ENCODE peak calls at places on chromosomes 13 and 19, in seven cellular contexts. One of them, this sample, is unnamed. For H3K9me3, the result is how much of the 10 kb centered on the place peaks cover.

GRCh38 chr19:45768644-45769053 is 403 bp downstream of the SIX5 start:
- DNase-seq in mammary epithelial cell: peak
- DNase-seq in cardiac muscle cell: peak
- DNase-seq in heart right ventricle: no peak
- DNase-seq in PC-3: no peak
- DNase-seq in left ventricle myocardium inferior: peak
- DNase-seq in Panc1: no peak
- DNase-seq in this sample: peak

GRCh38 chr13:101512650-101513049 is 60.2 kb downstream of the ITGBL1 start:
- DNase-seq in mammary epithelial cell: no peak
- DNase-seq in cardiac muscle cell: no peak
- DNase-seq in heart right ventricle: no peak
- DNase-seq in PC-3: peak
- DNase-seq in left ventricle myocardium inferior: no peak
- DNase-seq in Panc1: no peak
- DNase-seq in this sample: no peak

GRCh38 chr19:46107371-46107770 is 17.1 kb downstream of the IGFL3 start:
- DNase-seq in mammary epithelial cell: peak
- DNase-seq in cardiac muscle cell: no peak
- DNase-seq in heart right ventricle: no peak
- DNase-seq in PC-3: no peak
- DNase-seq in left ventricle myocardium inferior: no peak
- DNase-seq in Panc1: no peak
- DNase-seq in this sample: no peak

GRCh38 chr19:14559916-14560775 is 11.7 kb downstream of the NDUFB7 start:
- DNase-seq in mammary epithelial cell: no peak
- DNase-seq in cardiac muscle cell: no peak
- DNase-seq in heart right ventricle: peak
- DNase-seq in PC-3: no peak
- DNase-seq in left ventricle myocardium inferior: peak
- DNase-seq in Panc1: no peak
- DNase-seq in this sample: no peak

GRCh38 chr13:25037057-25037813 is 58.7 kb upstream of the PABPC3 start:
- DNase-seq in mammary epithelial cell: peak
- DNase-seq in cardiac muscle cell: peak
- DNase-seq in heart right ventricle: peak
- DNase-seq in PC-3: peak
- DNase-seq in left ventricle myocardium inferior: no peak
- DNase-seq in Panc1: peak
- DNase-seq in this sample: peak

GRCh38 chr19:17340302-17340870 is 3.0 kb downstream of the GTPBP3 start:
- DNase-seq in mammary epithelial cell: no peak
- DNase-seq in cardiac muscle cell: no peak
- DNase-seq in heart right ventricle: no peak
- DNase-seq in PC-3: peak
- DNase-seq in left ventricle myocardium inferior: no peak
- DNase-seq in Panc1: no peak
- DNase-seq in this sample: no peak

GRCh38 chr13:72062566-72062965 is 195.6 kb upstream of the DACH1 start:
- DNase-seq in mammary epithelial cell: peak
- DNase-seq in cardiac muscle cell: no peak
- DNase-seq in heart right ventricle: no peak
- DNase-seq in PC-3: peak
- DNase-seq in left ventricle myocardium inferior: peak
- DNase-seq in Panc1: no peak
- DNase-seq in this sample: no peak

GRCh38 chr19:29858000-29858596 is 46.3 kb downstream of the CCNE1 start:
- DNase-seq in mammary epithelial cell: no peak
- DNase-seq in cardiac muscle cell: peak
- DNase-seq in heart right ventricle: no peak
- DNase-seq in PC-3: peak
- DNase-seq in left ventricle myocardium inferior: no peak
- DNase-seq in Panc1: no peak
- DNase-seq in this sample: peak

GRCh38 chr13:30796833-30797601 is 61.7 kb downstream of the ALOX5AP start:
- DNase-seq in mammary epithelial cell: peak
- DNase-seq in cardiac muscle cell: no peak
- DNase-seq in heart right ventricle: no peak
- DNase-seq in PC-3: peak
- DNase-seq in left ventricle myocardium inferior: no peak
- DNase-seq in Panc1: no peak
- DNase-seq in this sample: no peak

GRCh38 chr13:62512194-62513141 is 1096.8 kb upstream of the PCDH20 start:
- DNase-seq in mammary epithelial cell: no peak
- DNase-seq in cardiac muscle cell: peak
- DNase-seq in heart right ventricle: no peak
- DNase-seq in PC-3: peak
- DNase-seq in left ventricle myocardium inferior: no peak
- DNase-seq in Panc1: peak
- DNase-seq in this sample: no peak

GRCh38 chr13:44230736-44231135 is 142.9 kb upstream of the SERP2 start:
- DNase-seq in mammary epithelial cell: no peak
- DNase-seq in cardiac muscle cell: no peak
- DNase-seq in heart right ventricle: no peak
- DNase-seq in PC-3: peak
- DNase-seq in left ventricle myocardium inferior: no peak
- DNase-seq in Panc1: no peak
- DNase-seq in this sample: no peak

GRCh38 chr19:40662925-40663711 is 27.3 kb downstream of the NUMBL start:
- DNase-seq in mammary epithelial cell: peak
- DNase-seq in cardiac muscle cell: peak
- DNase-seq in heart right ventricle: peak
- DNase-seq in PC-3: peak
- DNase-seq in left ventricle myocardium inferior: peak
- DNase-seq in Panc1: no peak
- DNase-seq in this sample: peak

GRCh38 chr19:48644355-48644754 is 1.6 kb downstream of the CA11 start:
- DNase-seq in mammary epithelial cell: no peak
- DNase-seq in cardiac muscle cell: no peak
- DNase-seq in heart right ventricle: no peak
- DNase-seq in PC-3: no peak
- DNase-seq in left ventricle myocardium inferior: no peak
- DNase-seq in Panc1: no peak
- DNase-seq in this sample: no peak

GRCh38 chr13:36887758-36888521 is 32.1 kb downstream of the SMAD9 start:
- DNase-seq in mammary epithelial cell: no peak
- DNase-seq in cardiac muscle cell: no peak
- DNase-seq in heart right ventricle: no peak
- DNase-seq in PC-3: no peak
- DNase-seq in left ventricle myocardium inferior: no peak
- DNase-seq in Panc1: no peak
- DNase-seq in this sample: no peak

GRCh38 chr19:17579523-17580244 is 24.2 kb downstream of the COLGALT1 start:
- DNase-seq in mammary epithelial cell: peak
- DNase-seq in cardiac muscle cell: peak
- DNase-seq in heart right ventricle: peak
- DNase-seq in PC-3: peak
- DNase-seq in left ventricle myocardium inferior: peak
- DNase-seq in Panc1: peak
- DNase-seq in this sample: no peak

GRCh38 chr13:111506621-111507020 is 186.2 kb downstream of the TEX29 start:
- DNase-seq in mammary epithelial cell: no peak
- DNase-seq in cardiac muscle cell: no peak
- DNase-seq in heart right ventricle: no peak
- DNase-seq in PC-3: no peak
- DNase-seq in left ventricle myocardium inferior: no peak
- DNase-seq in Panc1: no peak
- DNase-seq in this sample: no peak

GRCh38 chr13:99380402-99380801 is 73.2 kb upstream of the GPR183 start:
- DNase-seq in mammary epithelial cell: no peak
- DNase-seq in cardiac muscle cell: no peak
- DNase-seq in heart right ventricle: no peak
- DNase-seq in PC-3: no peak
- DNase-seq in left ventricle myocardium inferior: no peak
- DNase-seq in Panc1: no peak
- DNase-seq in this sample: no peak

GRCh38 chr13:34419025-34419424 is 523.0 kb upstream of the NBEA start:
- DNase-seq in mammary epithelial cell: no peak
- DNase-seq in cardiac muscle cell: no peak
- DNase-seq in heart right ventricle: no peak
- DNase-seq in PC-3: no peak
- DNase-seq in left ventricle myocardium inferior: no peak
- DNase-seq in Panc1: no peak
- DNase-seq in this sample: no peak

GRCh38 chr13:26784704-26785639 is 24.4 kb upstream of the GPR12 start:
- DNase-seq in mammary epithelial cell: no peak
- DNase-seq in cardiac muscle cell: no peak
- DNase-seq in heart right ventricle: no peak
- DNase-seq in PC-3: no peak
- DNase-seq in left ventricle myocardium inferior: no peak
- DNase-seq in Panc1: no peak
- DNase-seq in this sample: peak

GRCh38 chr13:26308836-26309235 is 54.9 kb downstream of the CDK8 start:
- DNase-seq in mammary epithelial cell: no peak
- DNase-seq in cardiac muscle cell: no peak
- DNase-seq in heart right ventricle: no peak
- DNase-seq in PC-3: no peak
- DNase-seq in left ventricle myocardium inferior: no peak
- DNase-seq in Panc1: no peak
- DNase-seq in this sample: no peak

GRCh38 chr13:107854880-107855279 is 360.5 kb downstream of the LIG4 start:
- DNase-seq in mammary epithelial cell: no peak
- DNase-seq in cardiac muscle cell: no peak
- DNase-seq in heart right ventricle: no peak
- DNase-seq in PC-3: no peak
- DNase-seq in left ventricle myocardium inferior: no peak
- DNase-seq in Panc1: no peak
- DNase-seq in this sample: no peak

GRCh38 chr13:97165527-97166425 is 56.4 kb upstream of the MBNL2 start:
- DNase-seq in mammary epithelial cell: no peak
- DNase-seq in cardiac muscle cell: no peak
- DNase-seq in heart right ventricle: no peak
- DNase-seq in PC-3: peak
- DNase-seq in left ventricle myocardium inferior: no peak
- DNase-seq in Panc1: no peak
- DNase-seq in this sample: no peak

GRCh38 chr19:1243768-1244692 is 2.5 kb downstream of the ATP5F1D start:
- DNase-seq in mammary epithelial cell: peak
- DNase-seq in cardiac muscle cell: peak
- DNase-seq in heart right ventricle: peak
- DNase-seq in PC-3: peak
- DNase-seq in left ventricle myocardium inferior: peak
- DNase-seq in Panc1: no peak
- DNase-seq in this sample: peak

GRCh38 chr13:85186646-85187045 is 612.6 kb downstream of the SLITRK6 start:
- DNase-seq in mammary epithelial cell: no peak
- DNase-seq in cardiac muscle cell: no peak
- DNase-seq in heart right ventricle: no peak
- DNase-seq in PC-3: no peak
- DNase-seq in left ventricle myocardium inferior: no peak
- DNase-seq in Panc1: no peak
- DNase-seq in this sample: no peak

GRCh38 chr13:79659161-79659560 is 178.2 kb downstream of the NDFIP2 start:
- DNase-seq in mammary epithelial cell: peak
- DNase-seq in cardiac muscle cell: peak
- DNase-seq in heart right ventricle: peak
- DNase-seq in PC-3: no peak
- DNase-seq in left ventricle myocardium inferior: peak
- DNase-seq in Panc1: no peak
- DNase-seq in this sample: no peak

GRCh38 chr13:80921556-80921955 is 580.6 kb upstream of the SPRY2 start:
- DNase-seq in mammary epithelial cell: no peak
- DNase-seq in cardiac muscle cell: no peak
- DNase-seq in heart right ventricle: no peak
- DNase-seq in PC-3: no peak
- DNase-seq in left ventricle myocardium inferior: no peak
- DNase-seq in Panc1: no peak
- DNase-seq in this sample: no peak

GRCh38 chr19:50325310-50326100 is 3.7 kb downstream of the KCNC3 start:
- DNase-seq in mammary epithelial cell: peak
- DNase-seq in cardiac muscle cell: peak
- DNase-seq in heart right ventricle: peak
- DNase-seq in PC-3: peak
- DNase-seq in left ventricle myocardium inferior: peak
- DNase-seq in Panc1: no peak
- DNase-seq in this sample: peak

DNA sequence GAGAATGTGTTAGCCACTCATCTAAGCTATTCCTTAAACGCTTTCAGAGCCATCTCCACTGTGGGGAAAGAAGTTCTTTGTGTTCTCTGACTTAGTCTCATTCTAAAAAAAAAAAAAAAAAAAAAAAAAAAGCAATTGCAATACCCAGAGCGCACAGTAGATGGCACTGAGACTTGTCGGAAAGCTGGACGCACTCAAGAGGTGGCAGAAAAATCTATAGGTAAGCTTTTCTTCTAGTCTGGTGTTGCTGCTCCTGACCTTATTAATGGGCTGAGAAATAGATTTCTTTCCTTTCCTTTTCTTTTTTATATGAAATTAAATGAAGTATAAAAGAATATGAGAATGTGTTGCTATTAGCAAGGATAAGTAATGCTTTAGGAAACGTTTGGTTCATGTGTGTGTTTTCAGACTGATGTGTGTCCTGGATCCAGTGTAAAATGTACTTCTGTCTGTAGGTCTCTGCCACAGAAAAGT is 4.7 kb upstream of the GJB2 start:
- DNase-seq in mammary epithelial cell: peak
- DNase-seq in cardiac muscle cell: peak
- DNase-seq in heart right ventricle: no peak
- DNase-seq in PC-3: peak
- DNase-seq in left ventricle myocardium inferior: no peak
- DNase-seq in Panc1: peak
- DNase-seq in this sample: no peak
- H3K9me3 ChIP-seq in mammary epithelial cell: under half
- H3K9me3 ChIP-seq in cardiac muscle cell: under half
- H3K9me3 ChIP-seq in heart right ventricle: under half
- H3K9me3 ChIP-seq in PC-3: under half
- H3K9me3 ChIP-seq in left ventricle myocardium inferior: under half
- H3K9me3 ChIP-seq in Panc1: under half
- H3K9me3 ChIP-seq in this sample: under half

GRCh38 chr19:57779220-57779845 is 9.9 kb downstream of the ZNF586 start:
- DNase-seq in mammary epithelial cell: no peak
- DNase-seq in cardiac muscle cell: no peak
- DNase-seq in heart right ventricle: no peak
- DNase-seq in PC-3: no peak
- DNase-seq in left ventricle myocardium inferior: no peak
- DNase-seq in Panc1: no peak
- DNase-seq in this sample: no peak
- H3K9me3 ChIP-seq in mammary epithelial cell: under half
- H3K9me3 ChIP-seq in cardiac muscle cell: under half
- H3K9me3 ChIP-seq in heart right ventricle: under half
- H3K9me3 ChIP-seq in PC-3: under half
- H3K9me3 ChIP-seq in left ventricle myocardium inferior: half or more
- H3K9me3 ChIP-seq in Panc1: half or more
- H3K9me3 ChIP-seq in this sample: half or more

GRCh38 chr19:28184997-28185396 is 1028.0 kb downstream of the UQCRFS1 start:
- DNase-seq in mammary epithelial cell: no peak
- DNase-seq in cardiac muscle cell: no peak
- DNase-seq in heart right ventricle: no peak
- DNase-seq in PC-3: no peak
- DNase-seq in left ventricle myocardium inferior: no peak
- DNase-seq in Panc1: no peak
- DNase-seq in this sample: no peak

GRCh38 chr19:28185646-28186045 is 1027.3 kb downstream of the UQCRFS1 start:
- DNase-seq in mammary epithelial cell: no peak
- DNase-seq in cardiac muscle cell: no peak
- DNase-seq in heart right ventricle: no peak
- DNase-seq in PC-3: no peak
- DNase-seq in left ventricle myocardium inferior: no peak
- DNase-seq in Panc1: no peak
- DNase-seq in this sample: no peak
- H3K9me3 ChIP-seq in mammary epithelial cell: under half
- H3K9me3 ChIP-seq in cardiac muscle cell: under half
- H3K9me3 ChIP-seq in heart right ventricle: under half
- H3K9me3 ChIP-seq in PC-3: under half
- H3K9me3 ChIP-seq in left ventricle myocardium inferior: under half
- H3K9me3 ChIP-seq in Panc1: under half
- H3K9me3 ChIP-seq in this sample: under half

GRCh38 chr13:114116734-114117133 is 15.7 kb downstream of the RASA3 start:
- DNase-seq in mammary epithelial cell: no peak
- DNase-seq in cardiac muscle cell: no peak
- DNase-seq in heart right ventricle: no peak
- DNase-seq in PC-3: no peak
- DNase-seq in left ventricle myocardium inferior: no peak
- DNase-seq in Panc1: no peak
- DNase-seq in this sample: no peak
- H3K9me3 ChIP-seq in mammary epithelial cell: under half
- H3K9me3 ChIP-seq in cardiac muscle cell: under half
- H3K9me3 ChIP-seq in heart right ventricle: under half
- H3K9me3 ChIP-seq in PC-3: under half
- H3K9me3 ChIP-seq in left ventricle myocardium inferior: under half
- H3K9me3 ChIP-seq in Panc1: under half
- H3K9me3 ChIP-seq in this sample: under half